ENCODE peak calls at places on chromosomes 3 and 15, in nine cellular contexts. Z is NCI-H2081; F is AG09319; M is ELF-1; V is mucosa of descending colon; J is activated CD8-positive, alpha-beta memory T cell treated with anti-CD3 and anti-CD28 coated beads for 24 hours; C is T-helper 2 cell; N is activated naive CD4-positive, alpha-beta T cell treated with anti-CD3 and anti-CD28 coated beads for 36 hours; L is AG10803. E is an unnamed sample.

GRCh38 chr15:92902723-92903587 is 2.8 kb downstream of the CHD2 start:
- DNase-seq in Z (no peak), F (no peak), M (no peak), V (no peak), J (no peak), C (no peak), N (peak), L (no peak), E (no peak)

GRCh38 chr3:154100556-154100955 is 20.6 kb upstream of the ARHGEF26 start:
- DNase-seq in Z (no peak), F (no peak), M (no peak), V (no peak), J (no peak), C (no peak), N (no peak), L (no peak), E (no peak)

GRCh38 chr3:16338124-16338523 is 73.1 kb downstream of the OXNAD1 start:
- DNase-seq in Z (no peak), F (no peak), M (no peak), V (peak), J (peak), C (peak), N (peak), L (peak), E (no peak)

GRCh38 chr3:136819784-136820640 is 1.1 kb downstream of the SLC35G2 start:
- DNase-seq in Z (peak), F (no peak), M (peak), V (peak), J (peak), C (peak), N (peak), L (peak), E (peak)

GRCh38 chr15:55846108-55846707 is 103.3 kb upstream of the PRTG start:
- DNase-seq in Z (peak), F (peak), M (peak), V (peak), J (no peak), C (no peak), N (peak), L (peak), E (no peak)

GRCh38 chr3:37897763-37898162 is 36.1 kb downstream of the CTDSPL start:
- DNase-seq in Z (no peak), F (no peak), M (no peak), V (no peak), J (no peak), C (no peak), N (no peak), L (no peak), E (no peak)

GRCh38 chr3:188345223-188345622 is 191.3 kb downstream of the LPP start:
- DNase-seq in Z (no peak), F (no peak), M (no peak), V (no peak), J (no peak), C (no peak), N (no peak), L (peak), E (no peak)

GRCh38 chr3:197466586-197467399 is 89.0 kb downstream of the BDH1 start:
- DNase-seq in Z (no peak), F (peak), M (no peak), V (no peak), J (no peak), C (no peak), N (no peak), L (peak), E (no peak)

GRCh38 chr3:66405701-66406091 is 95.1 kb downstream of the LRIG1 start:
- DNase-seq in Z (no peak), F (no peak), M (no peak), V (no peak), J (no peak), C (no peak), N (no peak), L (peak), E (no peak)